ENCODE peak calls at places on chromosomes 7 and 10, in four cellular contexts. X is psoas muscle, I is A549, G is small intestine. Q is an unnamed sample.

GRCh38 chr7:21805793-21806192 is 139.9 kb downstream of the CDCA7L start:
- DNase-seq in X (no peak), I (no peak), G (peak), Q (no peak)

GRCh38 chr7:74097937-74098614 is 14.5 kb downstream of the LIMK1 start:
- DNase-seq in X (peak), I (no peak), G (no peak), Q (peak)

GRCh38 chr10:98536551-98536950 is 89.8 kb upstream of the HPS1 start:
- DNase-seq in X (no peak), I (peak), G (no peak), Q (peak)

GRCh38 chr10:88473989-88474883 is 108.9 kb downstream of the RNLS start:
- DNase-seq in X (no peak), I (no peak), G (peak), Q (peak)

GRCh38 chr7:15199482-15199881 is 296.9 kb upstream of the DGKB start:
- DNase-seq in X (no peak), I (no peak), G (no peak), Q (no peak)

GRCh38 chr10:78432582-78432981 is 398.9 kb downstream of the RPS24 start:
- DNase-seq in X (no peak), I (no peak), G (no peak), Q (no peak)

GRCh38 chr10:68334672-68335467 is 2.1 kb upstream of the PBLD start:
- DNase-seq in X (no peak), I (no peak), G (no peak), Q (no peak)

GRCh38 chr10:9848981-9849380 is 1168.7 kb upstream of the CELF2 start:
- DNase-seq in X (no peak), I (no peak), G (no peak), Q (no peak)

GRCh38 chr7:126839624-126840023 is 413.1 kb downstream of the GRM8 start:
- DNase-seq in X (no peak), I (no peak), G (no peak), Q (no peak)

GRCh38 chr7:151671514-151671913 is 151.8 kb upstream of the RHEB start:
- DNase-seq in X (no peak), I (no peak), G (no peak), Q (no peak)

GRCh38 chr10:121608669-121609190 is 10.5 kb upstream of the FGFR2 start:
- DNase-seq in X (peak), I (peak), G (peak), Q (peak)

GRCh38 chr7:2030475-2031456 is 202.0 kb downstream of the MAD1L1 start:
- DNase-seq in X (peak), I (no peak), G (no peak), Q (no peak)

GRCh38 chr10:71575934-71576801 is 143.4 kb downstream of the C10orf105 start:
- DNase-seq in X (no peak), I (no peak), G (no peak), Q (no peak)

GRCh38 chr10:65142641-65143435 is 1621.6 kb downstream of the REEP3 start:
- DNase-seq in X (no peak), I (no peak), G (no peak), Q (no peak)

DNA sequence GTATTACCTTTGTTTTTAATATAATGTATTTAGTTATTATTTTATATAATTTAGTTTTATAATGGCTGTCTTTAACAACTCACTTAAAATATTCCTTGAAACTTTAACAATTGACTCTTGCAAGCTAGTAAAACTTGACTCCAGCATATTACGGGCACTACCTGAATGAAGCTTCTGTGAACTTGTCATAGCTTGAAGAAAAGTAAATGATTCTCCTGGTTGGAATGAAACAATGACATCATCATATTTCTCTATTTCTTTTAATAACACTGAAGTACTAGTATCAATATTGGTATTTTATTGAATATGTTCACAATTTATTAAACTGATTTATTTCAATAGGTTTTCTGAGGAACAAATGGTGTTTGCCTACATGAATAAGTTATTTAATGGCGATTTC is 128.4 kb upstream of the PHF14 start:
- DNase-seq in X (no peak), I (no peak), G (no peak), Q (no peak)
- H3K27ac ChIP-seq in X (no peak), I (no peak), G (no peak), Q (no peak)

GRCh38 chr10:33328253-33328652 is 6.2 kb downstream of the NRP1 start:
- DNase-seq in X (no peak), I (no peak), G (no peak), Q (no peak)

GRCh38 chr10:33330543-33331019 is 3.9 kb downstream of the NRP1 start:
- DNase-seq in X (peak), I (peak), G (peak), Q (peak)

GRCh38 chr10:33327750-33328149 is 6.7 kb downstream of the NRP1 start:
- DNase-seq in X (no peak), I (no peak), G (no peak), Q (no peak)

GRCh38 chr10:33331020-33331557 is 3.4 kb downstream of the NRP1 start:
- DNase-seq in X (no peak), I (no peak), G (no peak), Q (no peak)

DNA sequence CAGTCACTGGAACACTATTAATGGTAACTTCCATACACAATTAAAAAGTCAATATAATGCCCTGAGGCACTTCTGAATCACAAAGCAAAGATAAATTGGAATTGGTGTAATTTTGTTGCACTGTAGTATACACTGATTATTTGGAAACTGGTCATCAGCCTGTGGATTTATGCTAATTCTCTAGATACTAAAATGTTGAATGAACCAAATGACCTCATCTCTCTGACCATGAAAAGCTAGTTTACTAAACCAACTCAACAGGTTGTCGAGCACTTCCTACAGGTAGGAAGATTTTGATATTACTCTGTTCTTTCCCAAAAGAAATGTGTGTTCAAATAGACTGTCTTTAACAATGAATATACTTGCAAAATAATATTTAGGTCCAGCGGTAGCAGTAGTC is 5.3 kb downstream of the NRP1 start:
- DNase-seq in X (no peak), I (no peak), G (no peak), Q (no peak)
- H3K4me3 ChIP-seq in X (peak), I (no peak), G (no peak), Q (no peak)

DNA sequence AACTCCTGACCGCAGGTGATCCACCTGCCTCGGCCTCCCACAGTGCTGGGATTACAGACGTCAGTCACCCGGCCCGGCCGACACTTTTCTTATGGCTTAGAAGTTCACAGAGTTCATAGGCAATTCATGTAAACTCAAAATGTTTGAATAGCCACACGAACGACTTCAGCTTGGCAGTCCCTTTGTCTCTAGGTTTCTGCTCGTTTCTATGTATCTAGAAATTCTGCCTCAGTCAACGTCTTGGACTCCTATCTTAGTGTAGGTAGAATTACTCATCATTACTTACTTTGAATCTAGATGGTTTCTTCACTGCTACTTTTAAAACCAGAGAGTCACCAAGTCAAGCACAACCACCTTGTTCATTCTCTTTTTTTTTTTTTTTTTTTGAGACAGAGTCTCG is 23.7 kb downstream of the ARL4A start:
- DNase-seq in X (no peak), I (no peak), G (no peak), Q (peak)
- H3K27ac ChIP-seq in X (no peak), I (peak), G (no peak), Q (peak)

GRCh38 chr7:49773939-49774458 is 561 bp downstream of the VWC2 start:
- DNase-seq in X (no peak), I (no peak), G (no peak), Q (no peak)

GRCh38 chr7:49776994-49777393 is 3.6 kb downstream of the VWC2 start:
- DNase-seq in X (no peak), I (no peak), G (no peak), Q (peak)

GRCh38 chr7:49775065-49775948 is 1.9 kb downstream of the VWC2 start:
- DNase-seq in X (no peak), I (no peak), G (no peak), Q (peak)

GRCh38 chr7:49774459-49775064 is 1.1 kb downstream of the VWC2 start:
- DNase-seq in X (no peak), I (no peak), G (no peak), Q (no peak)

DNA sequence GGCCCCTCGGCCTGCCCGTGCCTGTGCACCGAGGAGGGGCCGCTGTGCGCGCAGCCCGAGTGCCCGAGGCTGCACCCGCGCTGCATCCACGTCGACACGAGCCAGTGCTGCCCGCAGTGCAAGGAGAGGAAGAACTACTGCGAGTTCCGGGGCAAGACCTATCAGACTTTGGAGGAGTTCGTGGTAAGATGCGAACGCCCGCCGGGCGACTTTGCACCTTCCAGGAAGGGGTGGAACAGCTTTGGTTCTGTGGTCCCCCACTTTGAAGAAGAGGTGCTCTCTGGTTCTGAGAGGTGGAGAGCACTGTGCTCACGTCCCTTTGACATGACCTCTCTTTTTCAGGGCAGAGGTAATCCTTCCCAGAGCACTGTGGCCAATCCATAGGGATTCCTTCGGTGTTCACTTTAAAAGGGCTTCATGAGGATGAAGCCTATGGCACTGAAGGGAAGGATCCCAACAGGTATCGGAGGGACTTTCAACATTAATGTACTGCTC is 2.6 kb downstream of the VWC2 start:
- DNase-seq in X (no peak), I (no peak), G (no peak), Q (no peak)
- H3K4me3 ChIP-seq in X (peak), I (no peak), G (no peak), Q (peak)

DNA sequence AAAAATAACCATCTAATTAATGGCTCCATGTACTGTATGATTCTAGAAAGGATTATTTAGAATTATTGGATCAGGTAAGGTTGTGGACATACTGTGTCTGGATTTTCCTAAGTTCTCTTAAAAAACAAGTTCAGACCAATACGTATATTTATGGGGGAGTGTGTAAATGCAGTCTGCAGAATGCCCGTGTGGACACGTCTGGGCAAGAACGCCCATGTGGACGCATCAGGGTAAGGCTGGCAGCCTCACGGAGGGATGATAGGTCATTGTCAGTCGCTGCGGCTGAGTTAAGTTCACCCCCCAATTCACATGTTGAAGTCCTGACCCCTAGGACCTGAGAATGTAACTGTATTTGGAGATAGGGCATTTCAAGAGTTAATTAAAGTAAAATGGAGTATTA is 160.0 kb upstream of the SHH start:
- DNase-seq in X (no peak), I (no peak), G (no peak), Q (no peak)
- H3K27ac ChIP-seq in X (no peak), I (no peak), G (no peak), Q (no peak)

DNA sequence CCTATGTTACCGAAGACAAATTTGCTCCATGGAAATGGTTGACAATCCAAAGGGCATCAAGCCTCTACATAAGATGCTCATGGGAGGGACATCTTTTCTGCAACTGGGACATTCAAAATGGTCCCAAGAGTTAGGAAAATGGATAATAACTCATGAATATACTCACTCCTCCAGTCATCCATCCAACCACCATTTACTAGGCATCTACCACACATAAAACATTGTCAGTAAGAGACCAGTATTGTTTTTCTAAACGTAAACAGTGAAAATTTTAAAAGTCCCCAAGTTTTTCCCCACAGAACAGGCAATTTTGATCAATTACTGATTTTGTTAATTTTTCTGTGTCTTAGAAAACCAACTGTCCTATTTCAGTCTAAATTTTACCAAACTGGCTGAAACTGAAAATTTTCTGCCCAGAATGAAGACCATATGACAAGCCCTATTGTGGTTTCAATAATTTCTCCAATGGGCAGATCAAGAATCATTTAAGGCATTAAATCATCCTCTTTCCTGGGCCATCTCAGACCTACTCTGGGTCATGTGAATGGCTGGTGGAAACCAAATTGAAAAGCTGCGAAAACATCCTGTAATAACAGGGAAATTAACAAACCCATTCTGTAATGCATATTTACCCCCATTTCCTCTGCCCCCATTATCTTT is 24.2 kb downstream of the PIK3AP1 start:
- DNase-seq in X (no peak), I (no peak), G (no peak), Q (no peak)
- H3K4me3 ChIP-seq in X (no peak), I (no peak), G (no peak), Q (no peak)

GRCh38 chr7:147279951-147280350 is 1163.3 kb downstream of the CNTNAP2 start:
- DNase-seq in X (no peak), I (no peak), G (no peak), Q (no peak)
- H3K27ac ChIP-seq in X (no peak), I (no peak), G (no peak), Q (no peak)

DNA sequence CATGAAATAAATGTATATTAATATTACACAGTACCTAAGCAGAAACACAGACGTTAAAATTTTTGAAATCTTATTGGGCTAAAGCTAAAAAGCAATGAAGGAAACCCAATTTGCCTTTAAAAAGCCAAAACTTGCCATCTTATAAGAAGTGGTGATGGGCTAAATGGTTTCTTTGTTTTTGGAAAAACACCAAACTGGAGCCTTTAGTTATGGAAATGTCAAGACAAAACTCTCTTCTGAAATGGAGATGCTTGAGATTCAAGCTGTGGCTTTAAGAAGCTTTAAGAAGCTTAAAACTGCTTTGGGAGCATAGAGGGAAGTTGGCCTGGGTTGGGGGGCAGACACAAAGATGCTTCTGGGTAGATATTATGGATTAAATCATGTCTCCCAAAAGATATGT is 277.0 kb downstream of the GFRA1 start:
- DNase-seq in X (no peak), I (no peak), G (no peak), Q (no peak)
- H3K4me3 ChIP-seq in X (no peak), I (no peak), G (no peak), Q (no peak)

GRCh38 chr7:130393095-130393494 is 12.8 kb downstream of the CPA1 start:
- DNase-seq in X (peak), I (no peak), G (no peak), Q (no peak)
- H3K27ac ChIP-seq in X (no peak), I (no peak), G (no peak), Q (peak)

GRCh38 chr10:96269438-96270300 is 1.7 kb downstream of the BLNK start:
- DNase-seq in X (no peak), I (no peak), G (peak), Q (peak)

GRCh38 chr10:96272256-96272985 is 1.1 kb upstream of the BLNK start:
- DNase-seq in X (no peak), I (no peak), G (peak), Q (no peak)

GRCh38 chr10:96268341-96268909 is 2.9 kb downstream of the BLNK start:
- DNase-seq in X (no peak), I (no peak), G (no peak), Q (no peak)

GRCh38 chr10:96271017-96271815 is at the start of gene BLNK:
- DNase-seq in X (peak), I (no peak), G (peak), Q (peak)

GRCh38 chr10:96270564-96270963 is 805 bp downstream of the BLNK start:
- DNase-seq in X (no peak), I (no peak), G (peak), Q (no peak)
- H3K4me3 ChIP-seq in X (peak), I (no peak), G (peak), Q (peak)